ENCODE peak calls at places on chromosomes 2 and 18, in seven cellular contexts. E, G, X, J, M, I and H are unnamed samples.

GRCh38 chr2:55048514-55048924 is 1.7 kb downstream of the RTN4 start:
- DNase-seq in E (no peak), I (no peak), G (no peak), X (no peak), J (no peak), M (peak), H (no peak)

GRCh38 chr2:63598971-63599370 is 10.2 kb downstream of the MDH1 start:
- DNase-seq in J (no peak), E (no peak), I (no peak), G (no peak), M (no peak), X (no peak), H (no peak)

GRCh38 chr2:112109278-112109677 is 28.9 kb upstream of the FBLN7 start:
- DNase-seq in M (no peak), E (no peak), I (no peak), X (no peak), G (no peak), J (no peak), H (no peak)

GRCh38 chr2:235849489-235849888 is 318.7 kb downstream of the GBX2 start:
- DNase-seq in J (no peak), E (no peak), I (no peak), M (no peak), X (no peak), G (no peak), H (no peak)

GRCh38 chr2:100987536-100987935 is 14.6 kb upstream of the RPL31 start:
- DNase-seq in M (no peak), J (no peak), G (no peak), E (no peak), X (no peak), I (no peak), H (no peak)

GRCh38 chr2:191209346-191209745 is 35.9 kb upstream of the MYO1B start:
- DNase-seq in J (no peak), G (no peak), M (no peak), X (no peak), I (no peak), E (no peak), H (no peak)

GRCh38 chr2:216344958-216345315 is 27.3 kb downstream of the MARCHF4 start:
- DNase-seq in J (no peak), E (no peak), X (no peak), M (no peak), I (no peak), G (peak), H (no peak)

GRCh38 chr2:81523344-81523743 is 1218.8 kb upstream of the LRRTM1 start:
- DNase-seq in I (no peak), E (no peak), J (no peak), M (no peak), X (no peak), G (no peak), H (no peak)

GRCh38 chr2:8761529-8762164 is 75.8 kb downstream of the KIDINS220 start:
- DNase-seq in X (no peak), E (no peak), G (peak), I (no peak), J (peak), M (no peak), H (no peak)

GRCh38 chr2:117470311-117471095 is 344.0 kb upstream of the DDX18 start:
- DNase-seq in M (no peak), I (no peak), E (no peak), J (peak), G (no peak), X (no peak), H (no peak)

GRCh38 chr2:235216901-235217300 is 265.1 kb downstream of the SH3BP4 start:
- DNase-seq in X (no peak), I (no peak), M (no peak), J (no peak), E (no peak), G (peak), H (no peak)

GRCh38 chr2:147420947-147421346 is 423.9 kb upstream of the ACVR2A start:
- DNase-seq in X (no peak), J (no peak), I (no peak), G (no peak), M (no peak), E (no peak), H (no peak)

GRCh38 chr18:63570721-63571120 is 16.4 kb upstream of the SERPINB13 start:
- DNase-seq in J (no peak), X (no peak), I (no peak), G (no peak), E (no peak), M (no peak), H (no peak)

GRCh38 chr18:62878305-62878704 is 163.0 kb downstream of the PHLPP1 start:
- DNase-seq in M (no peak), J (peak), E (no peak), X (no peak), G (no peak), I (no peak), H (no peak)

GRCh38 chr18:52435301-52435700 is 95.3 kb downstream of the DCC start:
- DNase-seq in E (no peak), J (no peak), X (no peak), M (no peak), G (no peak), I (no peak), H (no peak)

GRCh38 chr18:3329871-3330270 is 67.9 kb downstream of the MYL12B start:
- DNase-seq in M (no peak), J (no peak), G (no peak), I (no peak), E (no peak), X (no peak), H (no peak)

GRCh38 chr2:16613475-16613874 is 52.2 kb downstream of the CYRIA start:
- DNase-seq in J (peak), E (no peak), I (peak), G (peak), M (no peak), X (no peak), H (no peak)

GRCh38 chr18:61724532-61724931 is 168.3 kb downstream of the RNF152 start:
- DNase-seq in M (no peak), J (no peak), I (no peak), G (no peak), X (no peak), E (no peak), H (no peak)

GRCh38 chr18:43277164-43277600 is at the start of gene SYT4:
- DNase-seq in X (no peak), G (peak), J (peak), E (peak), M (peak), I (no peak), H (no peak)

GRCh38 chr2:70553334-70553583 is 367 bp downstream of the TGFA start:
- DNase-seq in G (no peak), M (no peak), J (no peak), I (no peak), E (no peak), X (no peak), H (no peak)

GRCh38 chr2:218776488-218776887 is 5.5 kb upstream of the CYP27A1 start:
- DNase-seq in G (no peak), I (no peak), E (no peak), M (no peak), J (no peak), X (no peak), H (no peak)

GRCh38 chr18:3360211-3360610 is 89.8 kb upstream of the TGIF1 start:
- DNase-seq in E (no peak), X (no peak), G (no peak), M (no peak), I (no peak), J (no peak), H (no peak)

GRCh38 chr2:109371481-109372170 is 242.1 kb downstream of the SEPTIN10 start:
- DNase-seq in G (no peak), J (no peak), I (no peak), E (peak), M (peak), X (no peak), H (no peak)

GRCh38 chr2:215698566-215698965 is 262.7 kb upstream of the FN1 start:
- DNase-seq in J (no peak), I (no peak), E (no peak), G (peak), M (no peak), X (no peak), H (no peak)

GRCh38 chr2:88329815-88330603 is 122.5 kb downstream of the FOXI3 start:
- DNase-seq in I (no peak), G (peak), J (no peak), E (no peak), M (no peak), X (no peak), H (no peak)

GRCh38 chr2:70975237-70975636 is 3.2 kb upstream of the ANKRD53 start:
- DNase-seq in E (no peak), M (no peak), J (no peak), X (no peak), G (no peak), I (no peak), H (no peak)

GRCh38 chr18:54109131-54109683 is 115.3 kb downstream of the MBD2 start:
- DNase-seq in E (no peak), G (no peak), I (no peak), J (no peak), X (no peak), M (no peak), H (no peak)

GRCh38 chr2:188114014-188114413 is 177.7 kb upstream of the GULP1 start:
- DNase-seq in J (no peak), X (no peak), I (no peak), M (no peak), E (no peak), G (peak), H (no peak)